ENCODE peak calls at places on chromosomes 6 and 20, in six cellular contexts. O is fibroblast of lung, P is tibial artery, U is left ventricle myocardium inferior, Z is lower lobe of right lung, N is HCT116. G is an unnamed sample. For H3K27me3, the result is how much of the 10 kb centered on the place peaks cover.

GRCh38 chr6:69601132-69601531 is 195.7 kb downstream of the LMBRD1 start:
- DNase-seq in N (no peak), U (no peak), Z (no peak), P (no peak), O (no peak), G (no peak)

GRCh38 chr6:138598562-138599173 is 99.4 kb upstream of the NHSL1 start:
- DNase-seq in O (no peak), P (no peak), U (no peak), Z (no peak), N (no peak), G (no peak)

GRCh38 chr20:36040571-36040970 is 72.2 kb downstream of the CNBD2 start:
- DNase-seq in N (no peak), O (no peak), U (no peak), Z (no peak), P (no peak), G (no peak)

GRCh38 chr6:21953831-21954801 is 342.7 kb downstream of the PRL start:
- DNase-seq in N (no peak), U (no peak), O (peak), P (no peak), Z (no peak), G (peak)

GRCh38 chr6:1535295-1535694 is 74.4 kb upstream of the FOXC1 start:
- DNase-seq in O (peak), U (no peak), Z (no peak), P (no peak), N (no peak), G (peak)

GRCh38 chr6:160739955-160740354 is 37.9 kb downstream of the PLG start:
- DNase-seq in O (no peak), N (no peak), P (no peak), U (no peak), Z (no peak), G (no peak)

GRCh38 chr20:45036044-45036755 is 64.7 kb downstream of the KCNS1 start:
- DNase-seq in Z (no peak), U (no peak), P (no peak), N (peak), O (peak), G (peak)

GRCh38 chr6:166325383-166326042 is 16.8 kb downstream of the SFT2D1 start:
- DNase-seq in O (no peak), Z (no peak), U (no peak), N (no peak), P (no peak), G (no peak)

GRCh38 chr20:11195169-11195568 is 521.4 kb upstream of the JAG1 start:
- DNase-seq in Z (no peak), U (peak), P (no peak), N (no peak), O (no peak), G (no peak)

GRCh38 chr6:166906376-166907044 is 49.8 kb downstream of the RNASET2 start:
- DNase-seq in Z (no peak), N (no peak), P (no peak), U (no peak), O (no peak), G (no peak)

GRCh38 chr6:119467478-119468081 is 118.0 kb upstream of the MAN1A1 start:
- DNase-seq in N (no peak), U (no peak), P (no peak), O (peak), Z (no peak), G (peak)

GRCh38 chr6:22521035-22521434 is 48.3 kb upstream of the HDGFL1 start:
- DNase-seq in N (no peak), O (no peak), Z (no peak), P (no peak), U (no peak), G (no peak)

GRCh38 chr20:57210911-57211280 is 55.5 kb downstream of the BMP7 start:
- DNase-seq in Z (no peak), U (no peak), P (no peak), N (no peak), O (no peak), G (no peak)

GRCh38 chr20:10492065-10492464 is 57.0 kb downstream of the SLX4IP start:
- DNase-seq in Z (no peak), P (no peak), U (no peak), N (no peak), O (peak), G (peak)

GRCh38 chr20:57032847-57033246 is 233.6 kb downstream of the BMP7 start:
- DNase-seq in P (no peak), N (no peak), O (no peak), Z (no peak), U (no peak), G (no peak)

GRCh38 chr6:35258336-35258735 is 1.2 kb upstream of the ZNF76 start:
- DNase-seq in O (no peak), U (no peak), N (no peak), P (no peak), Z (no peak), G (no peak)

GRCh38 chr6:161141173-161141572 is 132.7 kb downstream of the AGPAT4 start:
- DNase-seq in Z (no peak), U (no peak), N (no peak), O (peak), P (no peak), G (no peak)

GRCh38 chr20:540391-541201 is 3.0 kb downstream of the CSNK2A1 start:
- DNase-seq in U (no peak), P (no peak), N (no peak), Z (no peak), O (no peak), G (no peak)
- TF ChIP-seq CTCF in U (no peak), P (no peak), N (no peak), Z (no peak), O (no peak), G (no peak)

GRCh38 chr6:141744971-141745370 is 387.8 kb upstream of the GJE1 start:
- DNase-seq in N (no peak), O (peak), U (no peak), Z (no peak), P (no peak), G (no peak)
- H3K4me3 ChIP-seq in N (no peak), O (no peak), U (no peak), Z (no peak), P (no peak), G (no peak)

DNA sequence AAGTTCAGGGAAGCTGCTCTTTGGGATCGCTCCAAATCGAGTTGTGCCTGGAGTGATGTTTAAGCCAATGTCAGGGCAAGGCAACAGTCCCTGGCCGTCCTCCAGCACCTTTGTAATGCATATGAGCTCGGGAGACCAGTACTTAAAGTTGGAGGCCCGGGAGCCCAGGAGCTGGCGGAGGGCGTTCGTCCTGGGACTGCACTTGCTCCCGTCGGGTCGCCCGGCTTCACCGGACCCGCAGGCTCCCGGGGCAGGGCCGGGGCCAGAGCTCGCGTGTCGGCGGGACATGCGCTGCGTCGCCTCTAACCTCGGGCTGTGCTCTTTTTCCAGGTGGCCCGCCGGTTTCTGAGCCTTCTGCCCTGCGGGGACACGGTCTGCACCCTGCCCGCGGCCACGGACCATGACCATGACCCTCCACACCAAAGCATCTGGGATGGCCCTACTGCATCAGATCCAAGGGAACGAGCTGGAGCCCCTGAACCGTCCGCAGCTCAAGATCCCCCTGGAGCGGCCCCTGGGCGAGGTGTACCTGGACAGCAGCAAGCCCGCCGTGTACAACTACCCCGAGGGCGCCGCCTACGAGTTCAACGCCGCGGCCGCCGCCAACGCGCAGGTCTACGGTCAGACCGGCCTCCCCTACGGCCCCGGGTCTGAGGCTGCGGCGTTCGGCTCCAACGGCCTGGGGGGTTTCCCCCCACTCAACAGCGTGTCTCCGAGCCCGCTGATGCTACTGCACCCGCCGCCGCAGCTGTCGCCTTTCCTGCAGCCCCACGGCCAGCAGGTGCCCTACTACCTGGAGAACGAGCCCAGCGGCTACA is at the start of gene ESR1:
- DNase-seq in N (no peak), P (peak), U (peak), Z (peak), O (no peak), G (peak)
- H3K27me3 ChIP-seq in N (under half), P (under half), U (under half), Z (under half), O (under half), G (under half)

GRCh38 chr20:63280371-63280770 is 7.8 kb downstream of the ARFGAP1 start:
- DNase-seq in Z (no peak), P (no peak), O (no peak), N (no peak), U (no peak), G (no peak)

GRCh38 chr20:63282946-63283345 is 10.0 kb upstream of the COL20A1 start:
- DNase-seq in N (no peak), Z (no peak), P (no peak), O (no peak), U (no peak), G (no peak)

GRCh38 chr20:63281741-63282665 is 9.4 kb downstream of the ARFGAP1 start:
- DNase-seq in U (no peak), N (no peak), O (no peak), Z (no peak), P (no peak), G (no peak)

GRCh38 chr20:63279931-63280330 is 7.3 kb downstream of the ARFGAP1 start:
- DNase-seq in O (no peak), U (no peak), P (no peak), Z (no peak), N (no peak), G (no peak)

GRCh38 chr20:63280929-63281545 is 8.4 kb downstream of the ARFGAP1 start:
- DNase-seq in O (no peak), P (no peak), U (no peak), Z (no peak), N (no peak), G (no peak)
- TF ChIP-seq CTCF in O (peak), P (no peak), U (no peak), Z (no peak), N (peak), G (peak)

GRCh38 chr6:156657311-156657710 is 119.9 kb upstream of the ARID1B start:
- DNase-seq in Z (no peak), U (peak), N (no peak), O (peak), P (no peak), G (no peak)

GRCh38 chr6:156658596-156659316 is 118.4 kb upstream of the ARID1B start:
- DNase-seq in N (no peak), U (no peak), O (peak), Z (no peak), P (no peak), G (no peak)

GRCh38 chr6:156658186-156658585 is 119.0 kb upstream of the ARID1B start:
- DNase-seq in Z (no peak), O (peak), U (no peak), P (no peak), N (no peak), G (no peak)

GRCh38 chr6:156652231-156652750 is 124.9 kb upstream of the ARID1B start:
- DNase-seq in P (no peak), U (no peak), Z (no peak), O (peak), N (no peak), G (no peak)

GRCh38 chr6:156655267-156655918 is 121.8 kb upstream of the ARID1B start:
- DNase-seq in Z (no peak), P (no peak), U (no peak), O (no peak), N (no peak), G (no peak)
- H3K4me3 ChIP-seq in Z (no peak), P (no peak), U (no peak), O (no peak), N (no peak), G (no peak)

DNA sequence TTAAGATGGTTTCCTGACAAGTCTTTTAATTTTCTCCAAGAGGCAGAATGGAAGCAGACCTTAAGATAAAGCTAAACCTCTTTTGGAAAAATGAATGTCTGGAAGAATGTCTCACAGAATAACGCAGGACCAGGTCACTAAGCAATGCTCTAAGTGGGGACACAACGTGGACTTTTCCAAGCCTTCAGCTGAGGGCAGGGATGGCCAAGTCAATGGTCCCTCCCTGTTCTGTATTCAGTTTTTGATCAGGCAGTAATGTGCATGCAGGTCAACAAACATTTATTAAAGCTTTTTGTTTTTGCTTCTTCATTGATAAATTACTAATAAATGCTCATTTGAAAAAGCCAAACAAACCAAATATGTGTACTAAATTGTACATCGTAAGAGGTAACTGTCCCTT is 2.0 kb upstream of the RNF182 start:
- DNase-seq in N (no peak), P (no peak), O (no peak), Z (no peak), U (no peak), G (no peak)
- H3K27me3 ChIP-seq in N (under half), P (under half), O (under half), Z (half or more), U (half or more), G (under half)

GRCh38 chr6:68239034-68239433 is 396.0 kb upstream of the ADGRB3 start:
- DNase-seq in U (no peak), P (no peak), O (no peak), N (no peak), Z (no peak), G (no peak)
- TF ChIP-seq CTCF in U (no peak), P (no peak), O (no peak), N (no peak), Z (no peak), G (no peak)

GRCh38 chr20:62873280-62873679 is 11.7 kb upstream of the TCFL5 start:
- DNase-seq in N (no peak), P (no peak), O (no peak), Z (no peak), U (no peak), G (no peak)
- H3K4me3 ChIP-seq in N (no peak), P (no peak), O (no peak), Z (no peak), U (no peak), G (no peak)

GRCh38 chr20:25055711-25056492 is 2.0 kb downstream of the ACSS1 start:
- DNase-seq in U (no peak), O (peak), Z (no peak), P (peak), N (no peak), G (no peak)
- H3K27me3 ChIP-seq in U (under half), O (under half), Z (under half), P (under half), N (under half), G (under half)

GRCh38 chr6:10402648-10403311 is 12.1 kb downstream of the TFAP2A start:
- DNase-seq in O (no peak), U (no peak), Z (no peak), N (no peak), P (no peak), G (peak)

GRCh38 chr6:10403385-10404106 is 11.3 kb downstream of the TFAP2A start:
- DNase-seq in U (no peak), N (no peak), O (peak), P (no peak), Z (no peak), G (peak)

GRCh38 chr6:10406556-10406955 is 8.3 kb downstream of the TFAP2A start:
- DNase-seq in O (no peak), U (no peak), Z (no peak), P (no peak), N (no peak), G (peak)

GRCh38 chr6:10404799-10405524 is 9.9 kb downstream of the TFAP2A start:
- DNase-seq in O (no peak), N (no peak), Z (no peak), U (no peak), P (no peak), G (peak)

GRCh38 chr6:10404107-10404798 is 10.6 kb downstream of the TFAP2A start:
- DNase-seq in Z (peak), N (peak), O (peak), U (peak), P (peak), G (peak)
- TF ChIP-seq CTCF in Z (peak), N (peak), O (peak), U (peak), P (no peak), G (peak)